ENCODE peak calls at places on chromosomes 12 and 14, in four cellular contexts. P is esophagus squamous epithelium, V is neuronal stem cell, L is cardiac muscle cell. U is an unnamed sample.

GRCh38 chr12:54060975-54061778 is 7.5 kb downstream of the HOXC4 start:
- DNase-seq in P (no peak), V (no peak), L (no peak), U (no peak)

GRCh38 chr14:90556050-90556477 is 159.2 kb downstream of the CALM1 start:
- DNase-seq in P (no peak), V (peak), L (no peak), U (no peak)

GRCh38 chr14:104297313-104297704 is 158.9 kb downstream of the KIF26A start:
- DNase-seq in P (no peak), V (no peak), L (no peak), U (no peak)

GRCh38 chr12:92561543-92561899 is 141.3 kb upstream of the PLEKHG7 start:
- DNase-seq in P (no peak), V (no peak), L (peak), U (peak)

GRCh38 chr14:87754512-87755223 is 238.3 kb downstream of the GALC start:
- DNase-seq in P (no peak), V (no peak), L (no peak), U (no peak)

GRCh38 chr12:80445083-80445482 is 1.0 kb downstream of the PTPRQ start:
- DNase-seq in P (no peak), V (no peak), L (peak), U (no peak)

GRCh38 chr12:15823360-15824128 is 34.4 kb upstream of the EPS8 start:
- DNase-seq in P (no peak), V (no peak), L (no peak), U (no peak)

GRCh38 chr12:113072136-113072535 is 15.6 kb downstream of the DTX1 start:
- DNase-seq in P (no peak), V (no peak), L (no peak), U (no peak)

GRCh38 chr14:99619873-99620834 is 16.1 kb upstream of the CCDC85C start:
- DNase-seq in P (no peak), V (no peak), L (peak), U (no peak)

GRCh38 chr14:103880986-103881926 is 33.9 kb upstream of the PPP1R13B start:
- DNase-seq in P (no peak), V (no peak), L (no peak), U (no peak)

GRCh38 chr12:55698241-55698955 is 9.3 kb downstream of the ITGA7 start:
- DNase-seq in P (no peak), V (no peak), L (no peak), U (no peak)
- H3K27ac ChIP-seq in P (no peak), V (no peak), L (no peak), U (no peak)

DNA sequence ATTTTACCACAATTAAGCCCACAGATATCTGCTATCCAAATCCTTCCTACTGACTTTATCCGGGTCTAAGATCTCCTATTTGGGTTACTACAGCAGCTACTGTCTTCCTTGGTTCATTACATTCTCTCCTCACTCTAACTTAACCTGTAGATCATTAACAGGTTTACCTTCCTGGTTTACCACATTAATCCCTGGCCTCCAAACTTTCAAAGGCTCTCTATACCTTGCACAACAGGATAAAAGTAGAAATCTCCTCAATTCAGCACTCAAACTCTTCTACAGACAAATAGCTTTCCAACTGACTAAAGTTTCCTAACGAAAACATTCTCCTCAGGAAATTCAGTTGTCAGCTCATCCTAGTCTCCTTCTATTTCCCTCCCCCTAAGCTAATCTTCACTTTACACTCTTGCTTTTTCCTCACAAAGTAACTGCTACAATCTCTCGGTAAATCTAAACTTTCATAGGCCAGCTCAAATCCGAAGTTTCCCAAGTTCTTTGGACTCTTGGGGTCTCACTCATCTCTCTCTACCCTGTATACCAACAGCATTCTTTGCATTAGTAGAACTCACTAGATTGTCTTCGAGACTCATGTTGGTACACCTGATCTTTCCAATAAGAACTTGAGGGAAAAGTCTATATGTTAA is 2.7 kb downstream of the BTBD7 start:
- DNase-seq in P (no peak), V (no peak), L (no peak), U (no peak)
- H3K4me3 ChIP-seq in P (no peak), V (no peak), L (no peak), U (no peak)

GRCh38 chr12:96368233-96368632 is 32.0 kb downstream of the CDK17 start:
- DNase-seq in P (no peak), V (no peak), L (peak), U (no peak)
- H3K27ac ChIP-seq in P (peak), V (no peak), L (peak), U (no peak)

GRCh38 chr12:57241556-57242310 is 9.3 kb downstream of the STAC3 start:
- DNase-seq in P (no peak), V (no peak), L (no peak), U (no peak)

GRCh38 chr12:57243521-57244305 is 7.3 kb downstream of the STAC3 start:
- DNase-seq in P (no peak), V (no peak), L (peak), U (no peak)

GRCh38 chr12:57242691-57243454 is 8.1 kb downstream of the STAC3 start:
- DNase-seq in P (no peak), V (peak), L (peak), U (no peak)

GRCh38 chr12:57240926-57241555 is 9.9 kb downstream of the STAC3 start:
- DNase-seq in P (no peak), V (no peak), L (no peak), U (no peak)

DNA sequence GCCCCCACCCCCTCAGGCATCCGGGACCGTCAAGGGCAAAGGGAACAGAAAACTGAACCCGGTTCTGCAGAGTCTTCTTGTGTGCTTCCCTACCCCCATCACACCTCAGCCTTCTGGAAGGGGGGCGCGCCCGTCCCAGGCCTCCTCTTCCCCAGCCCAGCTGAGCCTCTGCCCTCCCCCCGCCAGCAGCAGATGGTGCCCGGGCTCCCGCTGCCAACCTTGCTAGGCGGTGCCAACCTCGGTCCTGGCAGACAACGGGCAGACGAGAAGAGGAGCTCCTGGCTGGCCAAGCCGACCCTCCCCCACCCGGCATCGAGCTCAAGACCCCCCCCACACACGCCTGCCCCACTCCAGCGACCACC is 8.7 kb downstream of the STAC3 start:
- DNase-seq in P (no peak), V (no peak), L (no peak), U (no peak)
- H3K4me3 ChIP-seq in P (peak), V (peak), L (no peak), U (no peak)

GRCh38 chr12:45613306-45613705 is 116.2 kb upstream of the ARID2 start:
- DNase-seq in P (no peak), V (no peak), L (no peak), U (peak)

GRCh38 chr12:45612044-45612794 is 117.3 kb upstream of the ARID2 start:
- DNase-seq in P (no peak), V (no peak), L (peak), U (no peak)

GRCh38 chr12:45615268-45615667 is 114.2 kb upstream of the ARID2 start:
- DNase-seq in P (no peak), V (no peak), L (peak), U (peak)

GRCh38 chr12:45611495-45611894 is 118.0 kb upstream of the ARID2 start:
- DNase-seq in P (no peak), V (no peak), L (no peak), U (no peak)

DNA sequence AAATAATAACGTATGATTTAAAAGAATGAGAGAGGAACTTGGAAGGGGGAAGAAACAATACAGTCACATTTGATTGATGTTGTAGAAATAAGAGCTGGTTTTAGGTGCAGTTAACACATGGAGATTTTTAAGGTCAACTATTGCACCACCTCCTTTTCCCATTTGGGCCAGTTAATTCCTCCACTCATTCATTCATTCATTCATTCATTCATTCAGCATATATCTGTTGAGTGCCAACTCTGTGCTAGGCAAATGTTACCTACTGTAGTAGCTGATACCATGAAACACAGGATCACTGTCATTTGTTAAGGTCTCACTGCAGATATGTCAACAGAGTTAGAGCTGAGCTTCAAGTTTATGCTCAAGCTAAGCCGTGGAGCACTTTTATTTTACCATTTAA is 115.7 kb upstream of the ARID2 start:
- DNase-seq in P (no peak), V (no peak), L (no peak), U (no peak)
- H3K27ac ChIP-seq in P (no peak), V (no peak), L (no peak), U (no peak)

GRCh38 chr12:24172031-24172772 is 222.7 kb upstream of the SOX5 start:
- DNase-seq in P (no peak), V (no peak), L (no peak), U (no peak)
- H3K4me3 ChIP-seq in P (no peak), V (no peak), L (no peak), U (no peak)

GRCh38 chr12:108700833-108701450 is 30.4 kb downstream of the CORO1C start:
- DNase-seq in P (no peak), V (no peak), L (no peak), U (no peak)
- H3K27ac ChIP-seq in P (peak), V (no peak), L (peak), U (peak)

DNA sequence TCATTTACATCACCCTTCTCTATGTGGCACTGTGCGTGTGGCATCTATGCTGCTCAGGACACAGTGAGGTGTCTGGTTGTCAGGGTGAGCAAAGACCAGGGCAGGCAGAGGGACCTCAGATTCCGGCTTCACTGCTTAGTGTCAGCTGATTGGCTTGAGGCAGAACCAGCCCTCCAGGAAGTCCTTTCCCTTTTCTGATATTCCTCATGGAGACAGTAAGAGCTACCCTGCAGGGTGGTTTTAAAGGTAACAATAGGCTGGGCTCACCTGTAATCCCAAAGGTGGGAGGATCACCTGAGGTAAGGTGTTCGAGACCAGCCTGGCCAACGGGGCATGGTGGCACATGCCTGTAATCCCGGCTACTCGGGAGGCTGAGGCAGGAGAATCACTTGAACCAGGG is 129.3 kb upstream of the AMIGO2 start:
- DNase-seq in P (no peak), V (no peak), L (no peak), U (no peak)
- H3K4me3 ChIP-seq in P (no peak), V (no peak), L (no peak), U (no peak)